ENCODE peak calls at places on chromosomes 2 and 18, in ten cellular contexts. One of them, this sample, is unnamed.

GRCh38 chr2:31333527-31334183 is 80.9 kb downstream of the XDH start:
- DNase-seq in hepatocyte: peak; percentile 92
- DNase-seq in mucosa of descending colon: peak; percentile 87
- DNase-seq in tibial nerve: peak; percentile 91
- DNase-seq in left ventricle myocardium inferior: peak; percentile 72
- DNase-seq in heart left ventricle: peak; percentile 70
- DNase-seq in fibroblast of pulmonary artery: peak; percentile 85
- DNase-seq in retinal pigment epithelial cell: no peak
- DNase-seq in PC-9: peak; percentile 62
- DNase-seq in Panc1: peak; percentile 66
- DNase-seq in this sample: peak; percentile 87

GRCh38 chr2:34153484-34153883 is 554.4 kb upstream of the FAM98A start:
- DNase-seq in hepatocyte: no peak
- DNase-seq in mucosa of descending colon: no peak
- DNase-seq in tibial nerve: no peak
- DNase-seq in left ventricle myocardium inferior: no peak
- DNase-seq in heart left ventricle: no peak
- DNase-seq in fibroblast of pulmonary artery: no peak
- DNase-seq in retinal pigment epithelial cell: no peak
- DNase-seq in PC-9: no peak
- DNase-seq in Panc1: no peak
- DNase-seq in this sample: no peak

GRCh38 chr2:113282747-113283533 is 4.2 kb upstream of the PAX8 start:
- DNase-seq in hepatocyte: peak; percentile 64
- DNase-seq in mucosa of descending colon: peak; percentile 66
- DNase-seq in tibial nerve: peak; percentile 20
- DNase-seq in left ventricle myocardium inferior: peak; percentile 44
- DNase-seq in heart left ventricle: no peak
- DNase-seq in fibroblast of pulmonary artery: no peak
- DNase-seq in retinal pigment epithelial cell: no peak
- DNase-seq in PC-9: peak; percentile 79
- DNase-seq in Panc1: no peak
- DNase-seq in this sample: no peak

GRCh38 chr2:120720176-120720575 is 15.5 kb upstream of the GLI2 start:
- DNase-seq in hepatocyte: no peak
- DNase-seq in mucosa of descending colon: no peak
- DNase-seq in tibial nerve: no peak
- DNase-seq in left ventricle myocardium inferior: no peak
- DNase-seq in heart left ventricle: no peak
- DNase-seq in fibroblast of pulmonary artery: no peak
- DNase-seq in retinal pigment epithelial cell: no peak
- DNase-seq in PC-9: no peak
- DNase-seq in Panc1: no peak
- DNase-seq in this sample: no peak

GRCh38 chr2:163466583-163466982 is 269.2 kb downstream of the FIGN start:
- DNase-seq in hepatocyte: no peak
- DNase-seq in mucosa of descending colon: no peak
- DNase-seq in tibial nerve: no peak
- DNase-seq in left ventricle myocardium inferior: no peak
- DNase-seq in heart left ventricle: no peak
- DNase-seq in fibroblast of pulmonary artery: no peak
- DNase-seq in retinal pigment epithelial cell: no peak
- DNase-seq in PC-9: no peak
- DNase-seq in Panc1: no peak
- DNase-seq in this sample: no peak

GRCh38 chr2:126642031-126642430 is 13.9 kb upstream of the GYPC start:
- DNase-seq in hepatocyte: no peak
- DNase-seq in mucosa of descending colon: no peak
- DNase-seq in tibial nerve: peak; percentile 1
- DNase-seq in left ventricle myocardium inferior: no peak
- DNase-seq in heart left ventricle: no peak
- DNase-seq in fibroblast of pulmonary artery: no peak
- DNase-seq in retinal pigment epithelial cell: no peak
- DNase-seq in PC-9: no peak
- DNase-seq in Panc1: no peak
- DNase-seq in this sample: no peak

GRCh38 chr2:135853401-135853800 is 16.4 kb upstream of the LCT start:
- DNase-seq in hepatocyte: no peak
- DNase-seq in mucosa of descending colon: no peak
- DNase-seq in tibial nerve: no peak
- DNase-seq in left ventricle myocardium inferior: no peak
- DNase-seq in heart left ventricle: no peak
- DNase-seq in fibroblast of pulmonary artery: no peak
- DNase-seq in retinal pigment epithelial cell: no peak
- DNase-seq in PC-9: no peak
- DNase-seq in Panc1: no peak
- DNase-seq in this sample: no peak

GRCh38 chr2:15736396-15737180 is 144.9 kb downstream of the DDX1 start:
- DNase-seq in hepatocyte: no peak
- DNase-seq in mucosa of descending colon: no peak
- DNase-seq in tibial nerve: no peak
- DNase-seq in left ventricle myocardium inferior: no peak
- DNase-seq in heart left ventricle: no peak
- DNase-seq in fibroblast of pulmonary artery: no peak
- DNase-seq in retinal pigment epithelial cell: no peak
- DNase-seq in PC-9: no peak
- DNase-seq in Panc1: no peak
- DNase-seq in this sample: no peak

GRCh38 chr2:66982766-66983165 is 414.4 kb upstream of the ETAA1 start:
- DNase-seq in hepatocyte: no peak
- DNase-seq in mucosa of descending colon: no peak
- DNase-seq in tibial nerve: no peak
- DNase-seq in left ventricle myocardium inferior: no peak
- DNase-seq in heart left ventricle: no peak
- DNase-seq in fibroblast of pulmonary artery: peak; percentile 36
- DNase-seq in retinal pigment epithelial cell: no peak
- DNase-seq in PC-9: no peak
- DNase-seq in Panc1: no peak
- DNase-seq in this sample: peak; percentile 19

GRCh38 chr18:500556-501405 is at the start of gene COLEC12:
- DNase-seq in hepatocyte: peak; percentile 68
- DNase-seq in mucosa of descending colon: no peak
- DNase-seq in tibial nerve: peak; percentile 25
- DNase-seq in left ventricle myocardium inferior: peak; percentile 50
- DNase-seq in heart left ventricle: peak; percentile 54
- DNase-seq in fibroblast of pulmonary artery: no peak
- DNase-seq in retinal pigment epithelial cell: no peak
- DNase-seq in PC-9: no peak
- DNase-seq in Panc1: no peak
- DNase-seq in this sample: no peak

GRCh38 chr2:145136702-145137101 is 616.8 kb upstream of the ZEB2 start:
- DNase-seq in hepatocyte: no peak
- DNase-seq in mucosa of descending colon: no peak
- DNase-seq in tibial nerve: no peak
- DNase-seq in left ventricle myocardium inferior: no peak
- DNase-seq in heart left ventricle: no peak
- DNase-seq in fibroblast of pulmonary artery: no peak
- DNase-seq in retinal pigment epithelial cell: no peak
- DNase-seq in PC-9: no peak
- DNase-seq in Panc1: no peak
- DNase-seq in this sample: no peak

GRCh38 chr2:20225294-20226151 is 593 bp upstream of the SDC1 start:
- DNase-seq in hepatocyte: peak; percentile 90
- DNase-seq in mucosa of descending colon: peak; percentile 89
- DNase-seq in tibial nerve: no peak
- DNase-seq in left ventricle myocardium inferior: peak; percentile 32
- DNase-seq in heart left ventricle: peak; percentile 31
- DNase-seq in fibroblast of pulmonary artery: peak; percentile 33
- DNase-seq in retinal pigment epithelial cell: no peak
- DNase-seq in PC-9: peak; percentile 67
- DNase-seq in Panc1: no peak
- DNase-seq in this sample: peak; percentile 35

GRCh38 chr2:26576565-26577441 is 64.4 kb downstream of the CIB4 start:
- DNase-seq in hepatocyte: no peak
- DNase-seq in mucosa of descending colon: no peak
- DNase-seq in tibial nerve: no peak
- DNase-seq in left ventricle myocardium inferior: no peak
- DNase-seq in heart left ventricle: no peak
- DNase-seq in fibroblast of pulmonary artery: no peak
- DNase-seq in retinal pigment epithelial cell: no peak
- DNase-seq in PC-9: peak; percentile 47
- DNase-seq in Panc1: no peak
- DNase-seq in this sample: no peak

GRCh38 chr2:189104926-189105325 is 74.6 kb downstream of the COL5A2 start:
- DNase-seq in hepatocyte: no peak
- DNase-seq in mucosa of descending colon: no peak
- DNase-seq in tibial nerve: no peak
- DNase-seq in left ventricle myocardium inferior: no peak
- DNase-seq in heart left ventricle: no peak
- DNase-seq in fibroblast of pulmonary artery: peak; percentile 61
- DNase-seq in retinal pigment epithelial cell: no peak
- DNase-seq in PC-9: no peak
- DNase-seq in Panc1: no peak
- DNase-seq in this sample: peak; percentile 54

GRCh38 chr2:41791523-41791922 is 256.3 kb upstream of the PKDCC start:
- DNase-seq in hepatocyte: peak; percentile 67
- DNase-seq in mucosa of descending colon: peak; percentile 61
- DNase-seq in tibial nerve: peak; percentile 22
- DNase-seq in left ventricle myocardium inferior: peak; percentile 18
- DNase-seq in heart left ventricle: peak; percentile 36
- DNase-seq in fibroblast of pulmonary artery: peak; percentile 56
- DNase-seq in retinal pigment epithelial cell: no peak
- DNase-seq in PC-9: no peak
- DNase-seq in Panc1: no peak
- DNase-seq in this sample: peak; percentile 52

GRCh38 chr18:11759456-11759855 is 70.4 kb downstream of the GNAL start:
- DNase-seq in hepatocyte: no peak
- DNase-seq in mucosa of descending colon: no peak
- DNase-seq in tibial nerve: no peak
- DNase-seq in left ventricle myocardium inferior: no peak
- DNase-seq in heart left ventricle: no peak
- DNase-seq in fibroblast of pulmonary artery: no peak
- DNase-seq in retinal pigment epithelial cell: no peak
- DNase-seq in PC-9: no peak
- DNase-seq in Panc1: no peak
- DNase-seq in this sample: no peak

GRCh38 chr2:143905587-143905986 is 614.3 kb downstream of the ZEB2 start:
- DNase-seq in hepatocyte: no peak
- DNase-seq in mucosa of descending colon: no peak
- DNase-seq in tibial nerve: no peak
- DNase-seq in left ventricle myocardium inferior: no peak
- DNase-seq in heart left ventricle: no peak
- DNase-seq in fibroblast of pulmonary artery: no peak
- DNase-seq in retinal pigment epithelial cell: no peak
- DNase-seq in PC-9: no peak
- DNase-seq in Panc1: no peak
- DNase-seq in this sample: no peak

DNA sequence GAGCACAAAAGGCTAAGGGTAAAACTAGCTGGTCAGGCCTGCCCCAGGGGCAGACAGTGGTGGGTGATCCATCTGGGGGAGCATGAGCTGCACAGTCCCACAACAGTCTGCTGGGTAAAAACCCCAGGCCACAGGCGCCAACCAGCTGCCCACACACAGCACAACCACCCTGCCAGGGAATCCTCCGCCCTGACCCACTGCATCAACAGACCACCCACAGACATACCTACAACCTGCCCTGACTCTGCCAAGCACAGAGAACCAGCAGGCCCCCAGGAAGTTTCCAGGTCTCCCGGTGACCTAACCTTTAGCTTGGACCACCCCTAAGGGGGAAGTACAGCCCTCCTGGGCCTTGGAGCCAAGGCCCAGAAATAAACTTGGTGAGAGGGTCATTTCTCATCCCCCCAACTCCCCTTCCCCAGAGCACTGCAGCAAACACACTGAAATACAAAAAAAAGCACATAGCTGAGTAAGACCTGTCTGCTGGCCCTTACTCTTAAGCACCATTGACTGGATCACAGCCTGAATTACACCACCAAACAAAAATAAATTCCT is 118.3 kb upstream of the CAB39 start:
- DNase-seq in hepatocyte: no peak
- DNase-seq in mucosa of descending colon: no peak
- DNase-seq in tibial nerve: no peak
- DNase-seq in left ventricle myocardium inferior: no peak
- DNase-seq in heart left ventricle: no peak
- DNase-seq in fibroblast of pulmonary artery: no peak
- DNase-seq in retinal pigment epithelial cell: no peak
- DNase-seq in PC-9: no peak
- DNase-seq in Panc1: no peak
- DNase-seq in this sample: no peak
- H3K4me3 ChIP-seq in hepatocyte: no peak overlapping the region
- H3K4me3 ChIP-seq in mucosa of descending colon: no peak overlapping the region
- H3K4me3 ChIP-seq in tibial nerve: no peak overlapping the region
- H3K4me3 ChIP-seq in left ventricle myocardium inferior: no peak overlapping the region
- H3K4me3 ChIP-seq in heart left ventricle: no peak overlapping the region
- H3K4me3 ChIP-seq in fibroblast of pulmonary artery: no peak overlapping the region
- H3K4me3 ChIP-seq in retinal pigment epithelial cell: no peak overlapping the region
- H3K4me3 ChIP-seq in PC-9: no peak overlapping the region
- H3K4me3 ChIP-seq in Panc1: no peak overlapping the region
- H3K4me3 ChIP-seq in this sample: no peak overlapping the region

GRCh38 chr2:71154798-71155197 is 24.4 kb downstream of the MPHOSPH10 start:
- DNase-seq in hepatocyte: peak; percentile 18
- DNase-seq in mucosa of descending colon: peak; percentile 18
- DNase-seq in tibial nerve: no peak
- DNase-seq in left ventricle myocardium inferior: no peak
- DNase-seq in heart left ventricle: no peak
- DNase-seq in fibroblast of pulmonary artery: no peak
- DNase-seq in retinal pigment epithelial cell: no peak
- DNase-seq in PC-9: peak; percentile 44
- DNase-seq in Panc1: peak; percentile 20
- DNase-seq in this sample: no peak
- TF ChIP-seq CTCF in hepatocyte: peak; percentile 9
- TF ChIP-seq CTCF in mucosa of descending colon: no peak
- TF ChIP-seq CTCF in tibial nerve: no peak
- TF ChIP-seq CTCF in left ventricle myocardium inferior: no peak
- TF ChIP-seq CTCF in heart left ventricle: no peak
- TF ChIP-seq CTCF in fibroblast of pulmonary artery: peak; percentile 10
- TF ChIP-seq CTCF in retinal pigment epithelial cell: peak; percentile 1
- TF ChIP-seq CTCF in PC-9: peak; percentile 36
- TF ChIP-seq CTCF in Panc1: peak; percentile 37
- TF ChIP-seq CTCF in this sample: no peak

DNA sequence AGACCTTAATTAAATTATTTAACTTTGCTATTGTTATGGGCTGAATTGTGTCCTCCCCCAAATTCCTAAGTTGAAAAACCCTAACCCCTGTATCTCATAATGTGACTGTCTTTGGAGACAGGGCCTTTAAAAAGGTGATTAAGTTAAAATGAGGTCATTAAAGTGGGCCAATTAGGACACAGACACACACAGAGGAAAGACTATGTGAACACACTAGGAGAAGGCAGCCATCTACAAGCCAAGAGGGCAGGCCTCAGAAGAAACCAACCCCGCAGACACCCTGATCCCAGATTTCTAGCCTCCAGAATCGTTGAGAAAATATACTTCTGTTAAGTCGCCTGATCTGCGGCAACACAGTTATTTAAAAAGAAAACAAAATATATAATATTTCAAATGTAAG is 6.4 kb downstream of the STK17B start:
- DNase-seq in hepatocyte: no peak
- DNase-seq in mucosa of descending colon: no peak
- DNase-seq in tibial nerve: no peak
- DNase-seq in left ventricle myocardium inferior: no peak
- DNase-seq in heart left ventricle: no peak
- DNase-seq in fibroblast of pulmonary artery: no peak
- DNase-seq in retinal pigment epithelial cell: no peak
- DNase-seq in PC-9: no peak
- DNase-seq in Panc1: no peak
- DNase-seq in this sample: no peak
- H3K4me3 ChIP-seq in hepatocyte: no peak overlapping the region
- H3K4me3 ChIP-seq in mucosa of descending colon: no peak overlapping the region
- H3K4me3 ChIP-seq in tibial nerve: no peak overlapping the region
- H3K4me3 ChIP-seq in left ventricle myocardium inferior: no peak overlapping the region
- H3K4me3 ChIP-seq in heart left ventricle: no peak overlapping the region
- H3K4me3 ChIP-seq in fibroblast of pulmonary artery: no peak overlapping the region
- H3K4me3 ChIP-seq in retinal pigment epithelial cell: no peak overlapping the region
- H3K4me3 ChIP-seq in PC-9: no peak overlapping the region
- H3K4me3 ChIP-seq in Panc1: no peak overlapping the region
- H3K4me3 ChIP-seq in this sample: no peak overlapping the region

GRCh38 chr18:35756506-35757117 is 175.1 kb downstream of the GALNT1 start:
- DNase-seq in hepatocyte: peak; percentile 74
- DNase-seq in mucosa of descending colon: peak; percentile 60
- DNase-seq in tibial nerve: peak; percentile 34
- DNase-seq in left ventricle myocardium inferior: no peak
- DNase-seq in heart left ventricle: peak; percentile 59
- DNase-seq in fibroblast of pulmonary artery: peak; percentile 73
- DNase-seq in retinal pigment epithelial cell: no peak
- DNase-seq in PC-9: peak; percentile 44
- DNase-seq in Panc1: peak; percentile 12
- DNase-seq in this sample: peak; percentile 74
- TF ChIP-seq CTCF in hepatocyte: peak; percentile 86
- TF ChIP-seq CTCF in mucosa of descending colon: peak; percentile 34
- TF ChIP-seq CTCF in tibial nerve: peak; percentile 70
- TF ChIP-seq CTCF in left ventricle myocardium inferior: peak; percentile 81
- TF ChIP-seq CTCF in heart left ventricle: peak; percentile 71
- TF ChIP-seq CTCF in fibroblast of pulmonary artery: peak; percentile 71
- TF ChIP-seq CTCF in retinal pigment epithelial cell: peak; percentile 66
- TF ChIP-seq CTCF in PC-9: peak; percentile 86
- TF ChIP-seq CTCF in Panc1: peak; percentile 74
- TF ChIP-seq CTCF in this sample: peak; percentile 72